ENCODE peak calls at places on chromosomes 11 and 22, in eight cellular contexts. One of them, this sample, is unnamed.

GRCh38 chr11:113377606-113378005 is 10.0 kb upstream of the ANKK1 start:
- DNase-seq in right cardiac atrium: no peak
- DNase-seq in ovary: no peak
- DNase-seq in K562: no peak
- DNase-seq in esophagus muscularis mucosa: no peak
- DNase-seq in upper lobe of right lung: no peak
- DNase-seq in fibroblast of lung: peak; percentile 45
- DNase-seq in RWPE1: no peak
- DNase-seq in this sample: no peak

GRCh38 chr22:24994070-24994763 is 41.7 kb downstream of the KIAA1671 start:
- DNase-seq in fibroblast of lung: peak; percentile 68
- DNase-seq in K562: no peak
- DNase-seq in right cardiac atrium: no peak
- DNase-seq in esophagus muscularis mucosa: no peak
- DNase-seq in upper lobe of right lung: no peak
- DNase-seq in ovary: no peak
- DNase-seq in RWPE1: peak; percentile 84
- DNase-seq in this sample: peak; percentile 94

GRCh38 chr11:6928916-6929315 is 2.7 kb downstream of the ZNF215 start:
- DNase-seq in K562: no peak
- DNase-seq in fibroblast of lung: no peak
- DNase-seq in ovary: no peak
- DNase-seq in RWPE1: no peak
- DNase-seq in right cardiac atrium: no peak
- DNase-seq in upper lobe of right lung: no peak
- DNase-seq in esophagus muscularis mucosa: no peak
- DNase-seq in this sample: no peak

GRCh38 chr22:49705631-49706352 is 121.9 kb downstream of the BRD1 start:
- DNase-seq in ovary: no peak
- DNase-seq in right cardiac atrium: no peak
- DNase-seq in fibroblast of lung: no peak
- DNase-seq in upper lobe of right lung: no peak
- DNase-seq in K562: no peak
- DNase-seq in RWPE1: no peak
- DNase-seq in esophagus muscularis mucosa: no peak
- DNase-seq in this sample: no peak

GRCh38 chr22:20230777-20231420 is 37.2 kb downstream of the RTN4R start:
- DNase-seq in K562: no peak
- DNase-seq in right cardiac atrium: no peak
- DNase-seq in esophagus muscularis mucosa: no peak
- DNase-seq in fibroblast of lung: no peak
- DNase-seq in ovary: no peak
- DNase-seq in upper lobe of right lung: no peak
- DNase-seq in RWPE1: no peak
- DNase-seq in this sample: no peak

GRCh38 chr11:20536784-20537183 is 62.6 kb upstream of the SLC6A5 start:
- DNase-seq in right cardiac atrium: no peak
- DNase-seq in esophagus muscularis mucosa: peak; percentile 29
- DNase-seq in RWPE1: no peak
- DNase-seq in fibroblast of lung: no peak
- DNase-seq in upper lobe of right lung: no peak
- DNase-seq in K562: no peak
- DNase-seq in ovary: no peak
- DNase-seq in this sample: no peak

GRCh38 chr11:66313321-66314185 is 3.3 kb downstream of the CD248 start:
- DNase-seq in fibroblast of lung: peak; percentile 13
- DNase-seq in right cardiac atrium: peak; percentile 58
- DNase-seq in RWPE1: no peak
- DNase-seq in ovary: no peak
- DNase-seq in esophagus muscularis mucosa: no peak
- DNase-seq in upper lobe of right lung: peak; percentile 63
- DNase-seq in K562: no peak
- DNase-seq in this sample: no peak

GRCh38 chr11:70281114-70281729 is 10.7 kb downstream of the PPFIA1 start:
- DNase-seq in ovary: no peak
- DNase-seq in upper lobe of right lung: no peak
- DNase-seq in right cardiac atrium: peak; percentile 49
- DNase-seq in K562: no peak
- DNase-seq in RWPE1: no peak
- DNase-seq in fibroblast of lung: peak; percentile 76
- DNase-seq in esophagus muscularis mucosa: no peak
- DNase-seq in this sample: no peak

DNA sequence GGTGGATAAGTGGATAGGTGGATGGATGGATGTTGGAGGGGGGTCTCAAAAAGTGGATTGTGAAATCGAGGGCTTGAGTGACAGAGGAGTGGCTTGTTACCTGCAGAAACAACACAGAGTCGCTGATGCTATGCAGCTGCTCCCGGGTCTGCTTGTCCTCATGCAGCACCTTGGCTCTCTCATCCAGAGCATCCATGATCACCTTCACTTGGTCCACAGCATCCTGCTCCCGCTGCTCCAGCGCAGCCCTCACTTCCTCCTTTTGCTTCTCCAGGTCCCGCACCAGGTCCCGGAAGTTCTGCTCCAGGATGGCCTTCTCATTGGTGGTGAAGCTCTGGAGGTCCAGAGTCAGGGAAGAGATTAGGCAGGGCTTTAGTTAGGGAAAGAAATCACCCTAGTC is 10.7 kb downstream of the TRIM29 start:
- DNase-seq in fibroblast of lung: no peak
- DNase-seq in right cardiac atrium: no peak
- DNase-seq in esophagus muscularis mucosa: no peak
- DNase-seq in upper lobe of right lung: peak; percentile 30
- DNase-seq in RWPE1: no peak
- DNase-seq in ovary: no peak
- DNase-seq in K562: no peak
- DNase-seq in this sample: no peak
- H3K27ac ChIP-seq in fibroblast of lung: no peak overlapping the region
- H3K27ac ChIP-seq in right cardiac atrium: no peak overlapping the region
- H3K27ac ChIP-seq in esophagus muscularis mucosa: no peak overlapping the region
- H3K27ac ChIP-seq in upper lobe of right lung: no peak overlapping the region
- H3K27ac ChIP-seq in RWPE1: peak overlapping the region; percentile 99
- H3K27ac ChIP-seq in ovary: no peak overlapping the region
- H3K27ac ChIP-seq in K562: no peak overlapping the region
- H3K27ac ChIP-seq in this sample: peak overlapping the region; percentile 95

GRCh38 chr11:126653040-126653439 is 297.6 kb downstream of the ST3GAL4 start:
- DNase-seq in right cardiac atrium: no peak
- DNase-seq in fibroblast of lung: no peak
- DNase-seq in K562: no peak
- DNase-seq in RWPE1: no peak
- DNase-seq in esophagus muscularis mucosa: no peak
- DNase-seq in upper lobe of right lung: no peak
- DNase-seq in ovary: no peak
- DNase-seq in this sample: no peak
- H3K27ac ChIP-seq in right cardiac atrium: no peak overlapping the region
- H3K27ac ChIP-seq in fibroblast of lung: no peak overlapping the region
- H3K27ac ChIP-seq in K562: no peak overlapping the region
- H3K27ac ChIP-seq in RWPE1: no peak overlapping the region
- H3K27ac ChIP-seq in esophagus muscularis mucosa: no peak overlapping the region
- H3K27ac ChIP-seq in upper lobe of right lung: no peak overlapping the region
- H3K27ac ChIP-seq in ovary: no peak overlapping the region
- H3K27ac ChIP-seq in this sample: no peak overlapping the region

DNA sequence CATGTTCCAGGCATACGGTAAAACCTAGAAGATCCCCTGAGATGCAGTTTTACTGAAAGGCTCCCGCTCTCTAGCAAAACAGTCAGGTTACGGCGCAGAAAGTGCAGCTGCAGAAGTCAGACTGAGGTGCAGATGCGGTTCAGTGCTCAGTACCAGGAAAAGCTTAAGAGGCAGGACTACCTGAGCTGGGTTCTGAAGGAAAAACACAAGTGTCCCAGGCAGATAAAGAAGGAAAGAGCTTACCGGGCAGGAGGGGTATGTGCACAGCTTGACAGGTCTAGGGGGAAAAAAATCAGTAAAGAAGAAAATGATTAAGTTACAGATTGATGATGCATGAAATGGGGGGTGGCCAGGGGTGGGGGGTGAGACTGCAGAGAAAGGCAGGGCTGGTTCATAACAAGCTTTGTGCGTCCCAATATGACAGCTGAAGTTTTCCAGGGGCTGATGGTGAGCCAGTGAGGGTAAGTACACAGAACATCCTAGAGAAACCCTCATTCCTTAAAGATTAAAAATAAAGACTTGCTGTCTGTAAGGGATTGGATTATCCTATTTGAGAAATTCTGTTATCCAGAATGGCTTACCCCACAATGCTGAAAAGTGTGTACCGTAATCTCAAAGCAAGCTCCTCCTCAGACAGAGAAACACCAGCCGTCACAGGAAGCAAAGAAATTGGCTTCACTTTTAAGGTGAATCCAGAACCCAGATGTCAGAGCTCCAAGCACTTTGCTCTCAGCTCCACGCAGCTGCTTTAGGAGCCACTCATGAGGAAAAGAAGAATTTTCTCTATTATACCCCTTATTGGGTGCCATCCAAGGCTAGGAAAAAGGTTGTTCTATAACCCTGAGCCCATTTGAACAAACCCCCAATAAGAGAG is 11.8 kb downstream of the LARGE1 start:
- DNase-seq in upper lobe of right lung: no peak
- DNase-seq in right cardiac atrium: no peak
- DNase-seq in K562: no peak
- DNase-seq in esophagus muscularis mucosa: no peak
- DNase-seq in ovary: no peak
- DNase-seq in fibroblast of lung: no peak
- DNase-seq in RWPE1: no peak
- DNase-seq in this sample: no peak
- H3K27ac ChIP-seq in upper lobe of right lung: no peak overlapping the region
- H3K27ac ChIP-seq in right cardiac atrium: peak overlapping the region; percentile 22
- H3K27ac ChIP-seq in K562: no peak overlapping the region
- H3K27ac ChIP-seq in esophagus muscularis mucosa: peak overlapping the region; percentile 76
- H3K27ac ChIP-seq in ovary: peak overlapping the region; percentile 55
- H3K27ac ChIP-seq in fibroblast of lung: no peak overlapping the region
- H3K27ac ChIP-seq in RWPE1: no peak overlapping the region
- H3K27ac ChIP-seq in this sample: no peak overlapping the region

GRCh38 chr22:17847360-17848078 is 73.2 kb upstream of the BID start:
- DNase-seq in fibroblast of lung: peak; percentile 34
- DNase-seq in RWPE1: no peak
- DNase-seq in upper lobe of right lung: no peak
- DNase-seq in esophagus muscularis mucosa: no peak
- DNase-seq in ovary: no peak
- DNase-seq in K562: peak; percentile 69
- DNase-seq in right cardiac atrium: no peak
- DNase-seq in this sample: no peak

GRCh38 chr22:17851754-17852153 is 77.5 kb upstream of the BID start:
- DNase-seq in RWPE1: no peak
- DNase-seq in esophagus muscularis mucosa: no peak
- DNase-seq in upper lobe of right lung: no peak
- DNase-seq in right cardiac atrium: peak; percentile 66
- DNase-seq in K562: no peak
- DNase-seq in ovary: no peak
- DNase-seq in fibroblast of lung: no peak
- DNase-seq in this sample: no peak

GRCh38 chr22:17855891-17856290 is 81.6 kb upstream of the BID start:
- DNase-seq in right cardiac atrium: no peak
- DNase-seq in fibroblast of lung: no peak
- DNase-seq in K562: no peak
- DNase-seq in upper lobe of right lung: no peak
- DNase-seq in ovary: no peak
- DNase-seq in RWPE1: no peak
- DNase-seq in esophagus muscularis mucosa: no peak
- DNase-seq in this sample: no peak

GRCh38 chr22:17858033-17858432 is 83.8 kb upstream of the BID start:
- DNase-seq in esophagus muscularis mucosa: no peak
- DNase-seq in upper lobe of right lung: no peak
- DNase-seq in RWPE1: peak; percentile 50
- DNase-seq in K562: no peak
- DNase-seq in ovary: no peak
- DNase-seq in right cardiac atrium: no peak
- DNase-seq in fibroblast of lung: no peak
- DNase-seq in this sample: no peak

GRCh38 chr22:17853066-17853465 is 78.8 kb upstream of the BID start:
- DNase-seq in right cardiac atrium: peak; percentile 58
- DNase-seq in ovary: peak; percentile 63
- DNase-seq in K562: peak; percentile 59
- DNase-seq in upper lobe of right lung: no peak
- DNase-seq in fibroblast of lung: no peak
- DNase-seq in esophagus muscularis mucosa: no peak
- DNase-seq in RWPE1: no peak
- DNase-seq in this sample: no peak
- H3K27ac ChIP-seq in right cardiac atrium: peak overlapping the region; percentile 94
- H3K27ac ChIP-seq in ovary: no peak overlapping the region
- H3K27ac ChIP-seq in K562: no peak overlapping the region
- H3K27ac ChIP-seq in upper lobe of right lung: no peak overlapping the region
- H3K27ac ChIP-seq in fibroblast of lung: no peak overlapping the region
- H3K27ac ChIP-seq in esophagus muscularis mucosa: peak overlapping the region; percentile 91
- H3K27ac ChIP-seq in RWPE1: no peak overlapping the region
- H3K27ac ChIP-seq in this sample: no peak overlapping the region

DNA sequence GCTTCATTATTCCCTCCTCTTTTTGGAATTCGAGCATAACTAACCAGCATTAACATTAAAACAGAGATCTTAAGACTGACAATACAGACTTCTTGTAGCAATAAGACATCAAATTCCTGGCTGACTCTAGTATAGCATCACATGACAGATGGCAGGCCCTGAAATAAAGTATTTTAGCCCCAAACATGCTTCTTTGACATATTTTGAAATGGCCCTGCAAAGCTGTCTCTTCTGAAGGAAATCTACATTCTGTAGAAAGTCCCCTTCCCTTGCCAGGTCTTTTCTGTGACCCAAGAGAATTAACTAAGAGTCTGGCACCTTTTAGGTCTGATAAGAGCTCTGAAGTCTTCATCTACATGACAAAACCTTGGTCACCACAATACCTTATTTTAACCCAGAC is 38.5 kb upstream of the GNAZ start:
- DNase-seq in esophagus muscularis mucosa: no peak
- DNase-seq in RWPE1: no peak
- DNase-seq in ovary: no peak
- DNase-seq in K562: no peak
- DNase-seq in right cardiac atrium: no peak
- DNase-seq in upper lobe of right lung: no peak
- DNase-seq in fibroblast of lung: no peak
- DNase-seq in this sample: no peak
- H3K27ac ChIP-seq in esophagus muscularis mucosa: no peak overlapping the region
- H3K27ac ChIP-seq in RWPE1: no peak overlapping the region
- H3K27ac ChIP-seq in ovary: no peak overlapping the region
- H3K27ac ChIP-seq in K562: no peak overlapping the region
- H3K27ac ChIP-seq in right cardiac atrium: no peak overlapping the region
- H3K27ac ChIP-seq in upper lobe of right lung: no peak overlapping the region
- H3K27ac ChIP-seq in fibroblast of lung: no peak overlapping the region
- H3K27ac ChIP-seq in this sample: no peak overlapping the region